ENCODE peak calls at places on chromosome 19, in ten cellular contexts. Z, P, T, E, X, V, C, I, H and N are unnamed samples.

GRCh38 chr19:13615890-13616289 is 109.6 kb upstream of the CACNA1A start:
- DNase-seq in Z (no peak), P (no peak), T (no peak), E (no peak), X (no peak), V (no peak), C (no peak), I (no peak), H (no peak), N (no peak)

GRCh38 chr19:51651216-51651846 is 4.7 kb upstream of the SIGLEC14 start:
- DNase-seq in Z (no peak), P (no peak), T (no peak), E (no peak), X (no peak), V (no peak), C (no peak), I (no peak), H (no peak), N (peak)

GRCh38 chr19:54429176-54429495 is 13.9 kb downstream of the TTYH1 start:
- DNase-seq in Z (no peak), P (no peak), T (no peak), E (no peak), X (no peak), V (no peak), C (no peak), I (no peak), H (no peak), N (no peak)

GRCh38 chr19:22517496-22518411 is 95.6 kb upstream of the ZNF98 start:
- DNase-seq in Z (no peak), P (no peak), T (no peak), E (no peak), X (no peak), V (no peak), C (no peak), I (no peak), H (no peak), N (no peak)

GRCh38 chr19:4977299-4978174 is 8.6 kb downstream of the KDM4B start:
- DNase-seq in Z (no peak), P (no peak), T (no peak), E (peak), X (peak), V (no peak), C (peak), I (no peak), H (no peak), N (no peak)

GRCh38 chr19:13574933-13575332 is 68.7 kb upstream of the CACNA1A start:
- DNase-seq in Z (peak), P (no peak), T (peak), E (no peak), X (no peak), V (peak), C (no peak), I (no peak), H (peak), N (no peak)

GRCh38 chr19:16139752-16140151 is 3.7 kb upstream of the HSH2D start:
- DNase-seq in Z (no peak), P (no peak), T (no peak), E (no peak), X (peak), V (no peak), C (no peak), I (no peak), H (no peak), N (peak)

GRCh38 chr19:45455707-45456499 is 11.9 kb upstream of the FOSB start:
- DNase-seq in Z (peak), P (peak), T (peak), E (peak), X (peak), V (peak), C (peak), I (peak), H (peak), N (peak)

GRCh38 chr19:47247308-47247990 is 8.9 kb upstream of the CCDC9 start:
- DNase-seq in Z (peak), P (peak), T (peak), E (peak), X (peak), V (no peak), C (peak), I (peak), H (peak), N (peak)

GRCh38 chr19:15231256-15231655 is 992 bp downstream of the EPHX3 start:
- DNase-seq in Z (no peak), P (no peak), T (no peak), E (no peak), X (no peak), V (no peak), C (no peak), I (no peak), H (no peak), N (no peak)

GRCh38 chr19:51016798-51017683 is 2.5 kb downstream of the KLK10 start:
- DNase-seq in Z (peak), P (peak), T (peak), E (no peak), X (peak), V (peak), C (peak), I (peak), H (peak), N (no peak)

GRCh38 chr19:54662730-54663129 is at the start of gene LILRB4:
- DNase-seq in Z (no peak), P (no peak), T (no peak), E (peak), X (peak), V (no peak), C (no peak), I (no peak), H (no peak), N (peak)

GRCh38 chr19:13119654-13120053 is 1.6 kb downstream of the NACC1 start:
- DNase-seq in Z (no peak), P (no peak), T (no peak), E (no peak), X (no peak), V (no peak), C (no peak), I (no peak), H (no peak), N (no peak)

GRCh38 chr19:54883228-54883627 is 9.2 kb downstream of the FCAR start:
- DNase-seq in Z (no peak), P (no peak), T (no peak), E (no peak), X (no peak), V (no peak), C (no peak), I (no peak), H (no peak), N (no peak)

GRCh38 chr19:46993622-46994021 is 26.0 kb upstream of the NPAS1 start:
- DNase-seq in Z (no peak), P (no peak), T (no peak), E (no peak), X (no peak), V (no peak), C (no peak), I (no peak), H (no peak), N (no peak)

GRCh38 chr19:15249912-15250634 is 17.8 kb upstream of the EPHX3 start:
- DNase-seq in Z (no peak), P (peak), T (no peak), E (peak), X (no peak), V (no peak), C (no peak), I (peak), H (no peak), N (no peak)

GRCh38 chr19:33248954-33249613 is 23.4 kb upstream of the SLC7A10 start:
- DNase-seq in Z (no peak), P (no peak), T (peak), E (no peak), X (no peak), V (no peak), C (peak), I (no peak), H (no peak), N (peak)

DNA sequence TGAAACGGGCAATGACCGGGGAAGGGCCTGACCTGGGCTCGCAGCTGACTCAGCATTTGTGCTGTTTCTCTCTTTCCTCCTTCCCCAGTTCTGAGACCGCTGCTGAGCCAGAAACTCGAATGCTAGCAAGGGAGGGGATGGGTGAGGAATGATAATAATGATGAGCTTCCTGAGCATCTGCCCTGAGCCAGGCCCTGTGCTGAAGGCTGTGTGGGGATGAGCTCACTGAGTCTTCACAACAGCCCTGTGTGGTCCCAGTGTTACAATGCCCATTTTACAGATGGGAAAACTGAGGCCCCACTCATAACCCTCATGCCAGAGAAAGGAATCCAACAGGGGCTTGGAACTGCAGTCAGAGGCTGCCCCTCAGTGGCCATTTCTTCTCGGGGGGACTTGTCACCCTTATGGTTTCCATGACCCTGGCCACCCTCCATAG is 8.1 kb downstream of the SULT2B1 start:
- DNase-seq in Z (peak), P (no peak), T (peak), E (no peak), X (no peak), V (no peak), C (no peak), I (no peak), H (peak), N (no peak)
- TF ChIP-seq CTCF in Z (peak), P (no peak), T (peak), E (no peak), X (no peak), V (no peak), C (no peak), I (no peak), H (peak), N (no peak)

GRCh38 chr19:7293795-7294570 is at the start of gene INSR:
- DNase-seq in Z (peak), P (peak), T (peak), E (peak), X (peak), V (peak), C (peak), I (peak), H (peak), N (peak)
- TF ChIP-seq POLR2AphosphoS5 in Z (peak), P (peak), T (peak), E (peak), X (peak), V (peak), C (peak), I (no peak), H (no peak), N (no peak)

DNA sequence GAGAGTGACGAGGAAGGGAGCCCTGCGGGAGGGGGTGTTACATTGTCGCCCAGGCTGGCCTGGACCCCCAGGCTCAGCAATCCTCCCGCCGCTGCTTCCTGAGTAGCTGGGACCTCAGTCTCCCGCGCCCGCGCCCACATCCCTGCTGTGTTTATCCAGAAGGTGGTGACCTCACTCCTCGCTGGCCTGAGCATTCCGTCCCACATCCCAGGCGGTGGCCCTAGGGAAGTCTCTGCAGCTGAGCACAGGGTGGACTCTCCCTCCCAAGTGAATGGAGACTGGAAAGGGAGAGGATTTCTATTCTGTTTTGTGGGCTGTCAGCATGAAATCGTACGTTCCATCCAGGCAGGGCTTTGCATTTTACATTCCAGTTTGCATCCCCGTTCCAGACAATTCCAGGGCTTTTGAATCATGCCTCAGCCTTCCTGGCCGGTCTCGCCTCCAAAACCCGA is 401 bp upstream of the ZNF765 start:
- DNase-seq in Z (peak), P (peak), T (peak), E (peak), X (peak), V (no peak), C (peak), I (no peak), H (peak), N (no peak)
- TF ChIP-seq CTCF in Z (no peak), P (no peak), T (no peak), E (no peak), X (no peak), V (no peak), C (no peak), I (no peak), H (no peak), N (no peak)

GRCh38 chr19:57314146-57314545 is 6.1 kb upstream of the ZNF543 start:
- DNase-seq in Z (no peak), P (no peak), T (no peak), E (no peak), X (no peak), V (no peak), C (no peak), I (no peak), H (no peak), N (no peak)
- TF ChIP-seq POLR2AphosphoS5 in Z (no peak), P (no peak), T (no peak), E (no peak), X (no peak), V (no peak), C (no peak), I (no peak), H (no peak), N (no peak)

GRCh38 chr19:30856786-30857185 is 484.6 kb downstream of the ZNF536 start:
- DNase-seq in Z (no peak), P (no peak), T (no peak), E (no peak), X (no peak), V (no peak), C (no peak), I (no peak), H (no peak), N (no peak)
- TF ChIP-seq CTCF in Z (no peak), P (no peak), T (no peak), E (no peak), X (no peak), V (no peak), C (no peak), I (no peak), H (no peak), N (no peak)